ENCODE peak calls at places on chromosomes 1 and 21, in eight cellular contexts. B, D, A, F, V, W, L and S are unnamed samples.
A peak's percentile ranks its signal among the peaks of the same experiment; 100 is the strongest.

GRCh38 chr1:229434641-229435051 is 752 bp upstream of the ACTA1 start:
- DNase-seq in L (no peak), W (no peak), V (no peak), B (no peak), D (no peak), A (no peak), F (peak; percentile 16), S (peak; percentile 65)

GRCh38 chr1:180176965-180177364 is 22.3 kb downstream of the QSOX1 start:
- DNase-seq in D (no peak), B (no peak), L (no peak), W (no peak), V (no peak), A (no peak), F (no peak), S (no peak)

GRCh38 chr1:54084794-54085193 is 31.4 kb downstream of the TCEANC2 start:
- DNase-seq in F (no peak), V (no peak), W (no peak), D (no peak), B (no peak), A (no peak), L (no peak), S (no peak)

GRCh38 chr1:26148887-26149286 is 10.0 kb upstream of the FAM110D start:
- DNase-seq in A (no peak), V (no peak), F (no peak), D (no peak), L (no peak), B (no peak), W (no peak), S (no peak)

GRCh38 chr1:21773585-21773984 is 9.4 kb downstream of the USP48 start:
- DNase-seq in L (no peak), F (no peak), D (no peak), A (no peak), W (no peak), B (no peak), V (no peak), S (no peak)

GRCh38 chr1:198272492-198272891 is 115.7 kb downstream of the NEK7 start:
- DNase-seq in F (no peak), B (no peak), L (no peak), A (no peak), W (no peak), D (no peak), V (peak; percentile 55), S (no peak)

GRCh38 chr1:198959032-198959431 is 320.2 kb downstream of the PTPRC start:
- DNase-seq in D (no peak), B (no peak), W (no peak), F (no peak), A (no peak), V (no peak), L (no peak), S (no peak)

GRCh38 chr1:158068918-158069317 is 75.5 kb downstream of the KIRREL1 start:
- DNase-seq in D (no peak), F (no peak), W (no peak), V (no peak), B (no peak), A (no peak), L (no peak), S (no peak)

GRCh38 chr1:94279048-94279447 is 41.7 kb upstream of the ARHGAP29 start:
- DNase-seq in F (no peak), A (no peak), L (no peak), B (no peak), V (no peak), W (no peak), D (no peak), S (no peak)

GRCh38 chr1:112126598-112126997 is 137.1 kb upstream of the KCND3 start:
- DNase-seq in B (no peak), D (no peak), L (no peak), A (no peak), V (no peak), F (no peak), W (no peak), S (no peak)

GRCh38 chr1:26787381-26787705 is 407 bp upstream of the PIGV start:
- DNase-seq in B (no peak), W (no peak), D (peak; percentile 44), V (peak; percentile 67), F (no peak), L (peak; percentile 86), A (peak; percentile 64), S (peak; percentile 40)

GRCh38 chr1:181662606-181663005 is 179.3 kb downstream of the CACNA1E start:
- DNase-seq in B (no peak), W (no peak), D (no peak), L (no peak), V (no peak), F (no peak), A (no peak), S (no peak)

GRCh38 chr1:211133393-211133840 is 531 bp downstream of the KCNH1 start:
- DNase-seq in A (peak; percentile 19), V (peak; percentile 52), F (peak; percentile 26), B (no peak), L (no peak), D (no peak), W (no peak), S (peak; percentile 34)

GRCh38 chr1:940121-941026 is 16.7 kb downstream of the SAMD11 start:
- DNase-seq in L (peak; percentile 31), F (no peak), A (no peak), D (no peak), W (no peak), V (peak; percentile 64), B (no peak), S (peak; percentile 78)

GRCh38 chr1:205600085-205600484 is 31.7 kb downstream of the ELK4 start:
- DNase-seq in A (no peak), W (no peak), F (no peak), V (peak; percentile 46), B (no peak), D (no peak), L (peak; percentile 44), S (no peak)

GRCh38 chr21:46294647-46295176 is 8.6 kb downstream of the YBEY start:
- DNase-seq in D (no peak), B (no peak), W (no peak), L (no peak), F (no peak), A (no peak), V (peak; percentile 56), S (no peak)

GRCh38 chr1:27003745-27004470 is 8.7 kb downstream of the TENT5B start:
- DNase-seq in W (no peak), L (no peak), V (no peak), A (no peak), D (no peak), F (no peak), B (no peak), S (no peak)

GRCh38 chr1:178494569-178494971 is 2.2 kb downstream of the CLEC20A start:
- DNase-seq in B (no peak), L (no peak), V (no peak), W (no peak), D (no peak), F (no peak), A (no peak), S (no peak)